ENCODE peak calls at places on chromosomes 7 and 10, in five cellular contexts. S is prostate gland, M is A549, F is tibial nerve, C is adrenal gland. J is an unnamed sample.

GRCh38 chr10:21650353-21650752 is 116.3 kb downstream of the MLLT10 start:
- DNase-seq in S (no peak), F (no peak), C (no peak), M (no peak), J (no peak)

GRCh38 chr10:74969093-74969492 is 142.4 kb upstream of the SAMD8 start:
- DNase-seq in S (no peak), M (no peak), F (no peak), C (no peak), J (no peak)

GRCh38 chr7:84188811-84189405 is 5.7 kb downstream of the SEMA3A start:
- DNase-seq in M (no peak), S (no peak), C (no peak), F (no peak), J (no peak)

GRCh38 chr10:102274062-102274461 is 28.7 kb downstream of the GBF1 start:
- DNase-seq in M (no peak), S (no peak), F (no peak), C (no peak), J (no peak)

GRCh38 chr7:26090927-26091519 is 61.0 kb upstream of the NFE2L3 start:
- DNase-seq in S (peak), M (peak), C (peak), F (no peak), J (no peak)

GRCh38 chr10:100655760-100656421 is 89.5 kb upstream of the PAX2 start:
- DNase-seq in S (no peak), M (no peak), F (no peak), C (no peak), J (no peak)

GRCh38 chr10:103445767-103446567 is 6.2 kb downstream of the CALHM2 start:
- DNase-seq in C (peak), M (no peak), F (peak), S (no peak), J (no peak)

GRCh38 chr10:31645786-31646185 is 282.8 kb downstream of the ARHGAP12 start:
- DNase-seq in M (no peak), S (no peak), C (no peak), F (no peak), J (no peak)

GRCh38 chr7:28407643-28408042 is 4.7 kb upstream of the CREB5 start:
- DNase-seq in C (no peak), M (peak), S (no peak), F (peak), J (no peak)

GRCh38 chr10:131818510-131819234 is 82.1 kb upstream of the PPP2R2D start:
- DNase-seq in F (no peak), M (no peak), C (peak), S (no peak), J (no peak)

GRCh38 chr10:71075066-71075758 is 137.2 kb upstream of the UNC5B start:
- DNase-seq in S (peak), F (no peak), C (peak), M (no peak), J (peak)

GRCh38 chr10:73627300-73627699 is 14.0 kb downstream of the MYOZ1 start:
- DNase-seq in C (no peak), M (no peak), S (no peak), F (no peak), J (no peak)

GRCh38 chr10:12981570-12981969 is 19.9 kb downstream of the CCDC3 start:
- DNase-seq in M (no peak), S (no peak), C (no peak), F (no peak), J (no peak)

GRCh38 chr7:36827914-36828313 is 103.6 kb upstream of the AOAH start:
- DNase-seq in S (no peak), F (no peak), M (no peak), C (no peak), J (no peak)

GRCh38 chr7:81833401-81833800 is 63.6 kb upstream of the HGF start:
- DNase-seq in F (no peak), C (no peak), S (no peak), M (no peak), J (no peak)

GRCh38 chr7:141511370-141512335 is 39.6 kb upstream of the AGK start:
- DNase-seq in F (no peak), M (no peak), S (peak), C (peak), J (no peak)

GRCh38 chr7:27547401-27547800 is 115.3 kb downstream of the HIBADH start:
- DNase-seq in S (no peak), F (no peak), C (no peak), M (no peak), J (no peak)

GRCh38 chr7:2821161-2821841 is 22.8 kb downstream of the GNA12 start:
- DNase-seq in M (peak), C (peak), F (no peak), S (no peak), J (peak)

GRCh38 chr10:119853584-119853983 is 19.1 kb downstream of the MCMBP start:
- DNase-seq in M (no peak), C (no peak), F (no peak), S (no peak), J (no peak)

GRCh38 chr7:123580406-123581161 is 21.0 kb upstream of the ASB15 start:
- DNase-seq in C (no peak), F (no peak), M (no peak), S (no peak), J (no peak)

GRCh38 chr7:49513939-49514338 is 259.5 kb upstream of the VWC2 start:
- DNase-seq in F (no peak), C (no peak), S (no peak), M (no peak), J (no peak)

GRCh38 chr10:132882069-132882468 is 60.3 kb downstream of the CFAP46 start:
- DNase-seq in F (no peak), M (no peak), C (no peak), S (no peak), J (peak)

GRCh38 chr7:4742051-4742573 is 33.3 kb upstream of the AP5Z1 start:
- DNase-seq in M (no peak), C (no peak), F (no peak), S (no peak), J (no peak)
- TF ChIP-seq POLR2A in M (no peak), C (no peak), F (no peak), S (no peak), J (no peak)

GRCh38 chr7:32070406-32071360 is at the start of gene PDE1C:
- DNase-seq in C (no peak), F (no peak), S (no peak), M (peak), J (no peak)
- H3K4me3 ChIP-seq in C (no peak), F (peak), S (peak), M (peak), J (no peak)

GRCh38 chr10:59134785-59135184 is 41.7 kb upstream of the PHYHIPL start:
- DNase-seq in M (no peak), C (no peak), S (no peak), F (no peak), J (no peak)

GRCh38 chr10:59138052-59138451 is 38.4 kb upstream of the PHYHIPL start:
- DNase-seq in S (no peak), F (no peak), M (no peak), C (no peak), J (no peak)

GRCh38 chr10:59134302-59134701 is 42.1 kb upstream of the PHYHIPL start:
- DNase-seq in M (no peak), F (no peak), S (no peak), C (no peak), J (no peak)

GRCh38 chr10:59131673-59132072 is 44.8 kb upstream of the PHYHIPL start:
- DNase-seq in S (no peak), C (no peak), F (no peak), M (no peak), J (no peak)

DNA sequence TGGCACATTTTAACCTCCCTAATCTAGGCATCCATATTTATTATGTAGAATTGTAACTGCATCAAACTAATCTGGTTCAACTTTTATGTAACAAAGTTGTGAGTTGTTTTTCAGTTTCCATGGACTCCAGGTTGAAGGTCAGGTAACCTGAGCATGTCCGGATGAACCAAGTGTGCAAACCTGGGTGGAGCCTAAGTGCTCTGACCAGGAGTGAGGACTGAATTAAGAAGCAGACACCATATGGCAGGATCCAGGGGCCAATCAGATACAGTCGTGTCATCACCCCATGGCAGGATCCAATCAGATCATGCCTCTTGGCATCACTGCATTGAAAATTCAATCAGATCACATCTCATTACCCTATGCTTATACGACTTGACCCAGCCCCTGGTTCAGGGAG is 41.2 kb upstream of the PHYHIPL start:
- DNase-seq in C (no peak), F (no peak), S (no peak), M (no peak), J (no peak)
- H3K27ac ChIP-seq in C (no peak), F (no peak), S (no peak), M (no peak), J (no peak)

DNA sequence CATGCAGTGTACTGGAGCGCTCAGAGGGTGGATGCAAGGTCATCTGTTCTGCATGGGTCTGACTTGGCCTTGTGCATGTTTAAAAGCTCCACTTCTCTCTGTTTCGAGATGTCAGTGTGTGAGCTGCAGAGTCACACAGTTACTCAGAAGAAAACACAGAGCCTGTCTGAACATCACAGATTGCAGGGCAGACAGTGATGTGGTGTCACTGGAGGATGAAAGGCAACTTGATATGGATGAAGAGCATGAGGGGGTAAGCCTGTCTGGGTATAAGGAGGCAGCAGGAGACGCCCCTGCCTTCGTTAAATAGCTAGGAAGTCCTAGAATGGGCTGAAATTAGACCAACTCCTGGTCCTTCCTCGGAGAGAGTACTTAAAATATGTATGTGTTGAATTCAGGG is 67.5 kb upstream of the LRRC18 start:
- DNase-seq in F (no peak), S (no peak), M (no peak), C (no peak), J (no peak)
- TF ChIP-seq POLR2A in F (no peak), S (no peak), M (no peak), C (no peak), J (no peak)

J was measured in right lobe of liver.